ENCODE peak calls at places on chromosome 2, in nine cellular contexts. C is hippocampal formation; W is breast epithelium; K is tibial artery; S is Right ventricle myocardium inferior; F is stimulated activated CD8-positive, alpha-beta memory T cell treated with anti-CD3 and anti-CD28 coated beads, Interleukin-7, amount 100 ng/mL, for 4 hours; D is activated T-cell treated with anti-CD3 and anti-CD28 coated beads for 24 hours; X is AG10803; I is SK-N-DZ. B is an unnamed sample.

GRCh38 chr2:217830807-217831206 is 172.0 kb downstream of the TNS1 start:
- DNase-seq in C (no peak), W (no peak), K (no peak), S (peak; percentile 50), F (no peak), D (no peak), X (no peak), I (no peak), B (no peak)

GRCh38 chr2:65130440-65131175 is 702 bp upstream of the RAB1A start:
- DNase-seq in C (no peak), W (no peak), K (no peak), S (no peak), F (no peak), D (no peak), X (no peak), I (no peak), B (no peak)

GRCh38 chr2:135667045-135667444 is 74.6 kb upstream of the UBXN4 start:
- DNase-seq in C (no peak), W (no peak), K (no peak), S (no peak), F (no peak), D (no peak), X (no peak), I (no peak), B (no peak)

GRCh38 chr2:240277807-240278522 is 137.5 kb upstream of the OTOS start:
- DNase-seq in C (no peak), W (no peak), K (no peak), S (no peak), F (no peak), D (no peak), X (no peak), I (no peak), B (no peak)

GRCh38 chr2:44137048-44137447 is 31.6 kb upstream of the PPM1B start:
- DNase-seq in C (no peak), W (no peak), K (no peak), S (no peak), F (no peak), D (no peak), X (no peak), I (no peak), B (no peak)

GRCh38 chr2:23757686-23758433 is 169.1 kb downstream of the ATAD2B start:
- DNase-seq in C (no peak), W (no peak), K (no peak), S (no peak), F (no peak), D (no peak), X (peak; percentile 69), I (no peak), B (no peak)

GRCh38 chr2:152556506-152556905 is 160.8 kb downstream of the PRPF40A start:
- DNase-seq in C (no peak), W (no peak), K (no peak), S (no peak), F (no peak), D (no peak), X (no peak), I (no peak), B (no peak)

GRCh38 chr2:96148410-96149217 is 3.4 kb upstream of the DUSP2 start:
- DNase-seq in C (no peak), W (peak; percentile 62), K (peak; percentile 42), S (peak; percentile 87), F (peak; percentile 98), D (peak; percentile 96), X (peak; percentile 72), I (peak; percentile 94), B (peak; percentile 97)

GRCh38 chr2:105378276-105378840 is 20.5 kb downstream of the FHL2 start:
- DNase-seq in C (no peak), W (no peak), K (no peak), S (no peak), F (no peak), D (no peak), X (no peak), I (peak; percentile 30), B (no peak)

GRCh38 chr2:118443596-118443995 is 355.3 kb downstream of the INSIG2 start:
- DNase-seq in C (no peak), W (no peak), K (no peak), S (no peak), F (no peak), D (no peak), X (peak; percentile 65), I (no peak), B (no peak)

GRCh38 chr2:97870396-97870843 is 125.3 kb downstream of the TMEM131 start:
- DNase-seq in C (peak; percentile 2), W (no peak), K (no peak), S (no peak), F (peak; percentile 19), D (peak; percentile 32), X (peak; percentile 98), I (no peak), B (peak; percentile 47)